ENCODE peak calls at places on chromosomes 7 and 10, in eight cellular contexts. One of them, this sample, is unnamed. For H3K4me1, the result is how much of the 10 kb centered on the place peaks cover.

GRCh38 chr10:16843252-16843870 is 26.1 kb upstream of the RSU1 start:
- DNase-seq in uterus: no peak
- DNase-seq in naive thymus-derived CD4-positive, alpha-beta T cell: no peak
- DNase-seq in IMR-90: peak
- DNase-seq in left ventricle myocardium inferior: no peak
- DNase-seq in neural progenitor cell: peak
- DNase-seq in GM23248: peak
- DNase-seq in PC-3: peak
- DNase-seq in this sample: peak

GRCh38 chr10:91307489-91307888 is 87.0 kb downstream of the PCGF5 start:
- DNase-seq in IMR-90: no peak
- DNase-seq in uterus: no peak
- DNase-seq in naive thymus-derived CD4-positive, alpha-beta T cell: no peak
- DNase-seq in neural progenitor cell: no peak
- DNase-seq in left ventricle myocardium inferior: no peak
- DNase-seq in PC-3: no peak
- DNase-seq in GM23248: no peak
- DNase-seq in this sample: no peak

GRCh38 chr7:90569368-90569767 is 26.8 kb upstream of the CDK14 start:
- DNase-seq in IMR-90: no peak
- DNase-seq in left ventricle myocardium inferior: no peak
- DNase-seq in neural progenitor cell: no peak
- DNase-seq in PC-3: no peak
- DNase-seq in uterus: no peak
- DNase-seq in naive thymus-derived CD4-positive, alpha-beta T cell: no peak
- DNase-seq in GM23248: no peak
- DNase-seq in this sample: no peak

GRCh38 chr10:66827353-66827752 is 98.5 kb upstream of the LRRTM3 start:
- DNase-seq in GM23248: peak
- DNase-seq in neural progenitor cell: no peak
- DNase-seq in uterus: no peak
- DNase-seq in naive thymus-derived CD4-positive, alpha-beta T cell: no peak
- DNase-seq in IMR-90: peak
- DNase-seq in left ventricle myocardium inferior: no peak
- DNase-seq in PC-3: peak
- DNase-seq in this sample: no peak

GRCh38 chr10:44947356-44948152 is 12.0 kb upstream of the RASSF4 start:
- DNase-seq in naive thymus-derived CD4-positive, alpha-beta T cell: no peak
- DNase-seq in PC-3: no peak
- DNase-seq in neural progenitor cell: no peak
- DNase-seq in uterus: no peak
- DNase-seq in left ventricle myocardium inferior: no peak
- DNase-seq in GM23248: no peak
- DNase-seq in IMR-90: no peak
- DNase-seq in this sample: no peak

GRCh38 chr7:129252133-129252532 is 27.3 kb downstream of the AHCYL2 start:
- DNase-seq in naive thymus-derived CD4-positive, alpha-beta T cell: no peak
- DNase-seq in neural progenitor cell: no peak
- DNase-seq in IMR-90: no peak
- DNase-seq in uterus: no peak
- DNase-seq in GM23248: no peak
- DNase-seq in left ventricle myocardium inferior: no peak
- DNase-seq in PC-3: no peak
- DNase-seq in this sample: no peak

GRCh38 chr10:58027431-58027830 is 240.3 kb downstream of the IPMK start:
- DNase-seq in naive thymus-derived CD4-positive, alpha-beta T cell: no peak
- DNase-seq in PC-3: no peak
- DNase-seq in left ventricle myocardium inferior: no peak
- DNase-seq in IMR-90: peak
- DNase-seq in GM23248: peak
- DNase-seq in uterus: no peak
- DNase-seq in neural progenitor cell: peak
- DNase-seq in this sample: no peak

GRCh38 chr10:62335326-62335725 is 38.8 kb upstream of the ZNF365 start:
- DNase-seq in neural progenitor cell: no peak
- DNase-seq in PC-3: peak
- DNase-seq in naive thymus-derived CD4-positive, alpha-beta T cell: no peak
- DNase-seq in uterus: no peak
- DNase-seq in left ventricle myocardium inferior: no peak
- DNase-seq in GM23248: peak
- DNase-seq in IMR-90: peak
- DNase-seq in this sample: no peak

GRCh38 chr10:22655312-22655973 is 58.9 kb downstream of the PIP4K2A start:
- DNase-seq in GM23248: peak
- DNase-seq in naive thymus-derived CD4-positive, alpha-beta T cell: no peak
- DNase-seq in IMR-90: peak
- DNase-seq in neural progenitor cell: no peak
- DNase-seq in left ventricle myocardium inferior: no peak
- DNase-seq in uterus: no peak
- DNase-seq in PC-3: peak
- DNase-seq in this sample: peak

GRCh38 chr7:27921081-27921836 is 181.3 kb downstream of the TAX1BP1 start:
- DNase-seq in naive thymus-derived CD4-positive, alpha-beta T cell: no peak
- DNase-seq in left ventricle myocardium inferior: no peak
- DNase-seq in uterus: peak
- DNase-seq in IMR-90: peak
- DNase-seq in neural progenitor cell: peak
- DNase-seq in PC-3: peak
- DNase-seq in GM23248: peak
- DNase-seq in this sample: peak

GRCh38 chr7:129689995-129690581 is 78.6 kb downstream of the NRF1 start:
- DNase-seq in PC-3: peak
- DNase-seq in naive thymus-derived CD4-positive, alpha-beta T cell: no peak
- DNase-seq in uterus: no peak
- DNase-seq in GM23248: no peak
- DNase-seq in left ventricle myocardium inferior: no peak
- DNase-seq in IMR-90: no peak
- DNase-seq in neural progenitor cell: no peak
- DNase-seq in this sample: no peak

GRCh38 chr10:11535376-11535959 is 76.0 kb downstream of the USP6NL start:
- DNase-seq in neural progenitor cell: peak
- DNase-seq in uterus: no peak
- DNase-seq in naive thymus-derived CD4-positive, alpha-beta T cell: no peak
- DNase-seq in left ventricle myocardium inferior: no peak
- DNase-seq in GM23248: no peak
- DNase-seq in IMR-90: no peak
- DNase-seq in PC-3: no peak
- DNase-seq in this sample: no peak

GRCh38 chr10:11530806-11531205 is 80.6 kb downstream of the USP6NL start:
- DNase-seq in IMR-90: no peak
- DNase-seq in neural progenitor cell: no peak
- DNase-seq in GM23248: no peak
- DNase-seq in left ventricle myocardium inferior: no peak
- DNase-seq in uterus: no peak
- DNase-seq in naive thymus-derived CD4-positive, alpha-beta T cell: no peak
- DNase-seq in PC-3: no peak
- DNase-seq in this sample: no peak

GRCh38 chr10:11532329-11532728 is 79.1 kb downstream of the USP6NL start:
- DNase-seq in uterus: no peak
- DNase-seq in PC-3: no peak
- DNase-seq in naive thymus-derived CD4-positive, alpha-beta T cell: no peak
- DNase-seq in neural progenitor cell: peak
- DNase-seq in left ventricle myocardium inferior: no peak
- DNase-seq in GM23248: no peak
- DNase-seq in IMR-90: peak
- DNase-seq in this sample: no peak

GRCh38 chr10:11536256-11536655 is 75.2 kb downstream of the USP6NL start:
- DNase-seq in uterus: no peak
- DNase-seq in PC-3: no peak
- DNase-seq in GM23248: no peak
- DNase-seq in left ventricle myocardium inferior: no peak
- DNase-seq in neural progenitor cell: no peak
- DNase-seq in IMR-90: no peak
- DNase-seq in naive thymus-derived CD4-positive, alpha-beta T cell: no peak
- DNase-seq in this sample: no peak

DNA sequence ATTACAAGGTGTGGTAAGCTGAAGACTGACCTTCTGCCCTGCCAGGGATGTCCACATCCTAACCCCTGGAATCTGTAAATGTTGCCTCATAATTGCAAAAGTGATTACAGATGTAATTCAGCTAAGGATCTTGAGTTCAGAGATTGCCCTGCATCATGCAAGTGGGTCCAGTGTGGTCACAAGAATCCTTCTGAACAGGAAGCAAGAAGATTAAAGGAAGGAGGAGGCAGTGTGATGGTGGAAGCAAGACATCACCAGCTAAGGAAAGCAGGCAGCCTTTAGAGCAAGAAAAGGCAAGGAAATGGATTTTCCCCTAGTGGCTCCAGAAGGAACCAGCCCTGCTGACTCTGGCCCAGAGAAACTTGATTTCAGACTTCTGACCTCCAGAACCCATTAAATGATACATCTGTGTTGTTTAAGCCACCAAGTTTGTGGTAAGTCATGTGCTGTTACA is 78.1 kb downstream of the USP6NL start:
- DNase-seq in naive thymus-derived CD4-positive, alpha-beta T cell: no peak
- DNase-seq in uterus: no peak
- DNase-seq in left ventricle myocardium inferior: no peak
- DNase-seq in IMR-90: peak
- DNase-seq in neural progenitor cell: peak
- DNase-seq in GM23248: peak
- DNase-seq in PC-3: no peak
- DNase-seq in this sample: no peak
- H3K4me1 ChIP-seq in naive thymus-derived CD4-positive, alpha-beta T cell: under half
- H3K4me1 ChIP-seq in uterus: under half
- H3K4me1 ChIP-seq in left ventricle myocardium inferior: under half
- H3K4me1 ChIP-seq in IMR-90: under half
- H3K4me1 ChIP-seq in neural progenitor cell: under half
- H3K4me1 ChIP-seq in GM23248: under half
- H3K4me1 ChIP-seq in PC-3: under half
- H3K4me1 ChIP-seq in this sample: under half

GRCh38 chr10:102673235-102673634 is 29.0 kb downstream of the TRIM8 start:
- DNase-seq in left ventricle myocardium inferior: no peak
- DNase-seq in uterus: no peak
- DNase-seq in PC-3: no peak
- DNase-seq in IMR-90: no peak
- DNase-seq in neural progenitor cell: no peak
- DNase-seq in GM23248: no peak
- DNase-seq in naive thymus-derived CD4-positive, alpha-beta T cell: no peak
- DNase-seq in this sample: no peak
- H3K27ac ChIP-seq in left ventricle myocardium inferior: peak
- H3K27ac ChIP-seq in uterus: peak
- H3K27ac ChIP-seq in PC-3: no peak
- H3K27ac ChIP-seq in IMR-90: peak
- H3K27ac ChIP-seq in neural progenitor cell: no peak
- H3K27ac ChIP-seq in GM23248: no peak
- H3K27ac ChIP-seq in naive thymus-derived CD4-positive, alpha-beta T cell: peak
- H3K27ac ChIP-seq in this sample: peak

GRCh38 chr10:24257588-24257987 is 48.6 kb downstream of the KIAA1217 start:
- DNase-seq in left ventricle myocardium inferior: no peak
- DNase-seq in GM23248: no peak
- DNase-seq in IMR-90: no peak
- DNase-seq in neural progenitor cell: no peak
- DNase-seq in naive thymus-derived CD4-positive, alpha-beta T cell: no peak
- DNase-seq in PC-3: no peak
- DNase-seq in uterus: no peak
- DNase-seq in this sample: no peak

GRCh38 chr10:24255115-24255895 is 46.4 kb downstream of the KIAA1217 start:
- DNase-seq in IMR-90: no peak
- DNase-seq in left ventricle myocardium inferior: no peak
- DNase-seq in naive thymus-derived CD4-positive, alpha-beta T cell: no peak
- DNase-seq in GM23248: peak
- DNase-seq in uterus: no peak
- DNase-seq in neural progenitor cell: peak
- DNase-seq in PC-3: peak
- DNase-seq in this sample: no peak

GRCh38 chr10:24255907-24256306 is 47.0 kb downstream of the KIAA1217 start:
- DNase-seq in neural progenitor cell: peak
- DNase-seq in left ventricle myocardium inferior: peak
- DNase-seq in GM23248: peak
- DNase-seq in IMR-90: no peak
- DNase-seq in uterus: no peak
- DNase-seq in PC-3: peak
- DNase-seq in naive thymus-derived CD4-positive, alpha-beta T cell: no peak
- DNase-seq in this sample: no peak

GRCh38 chr10:24254180-24254579 is 45.2 kb downstream of the KIAA1217 start:
- DNase-seq in uterus: no peak
- DNase-seq in left ventricle myocardium inferior: no peak
- DNase-seq in neural progenitor cell: no peak
- DNase-seq in IMR-90: peak
- DNase-seq in naive thymus-derived CD4-positive, alpha-beta T cell: no peak
- DNase-seq in PC-3: peak
- DNase-seq in GM23248: peak
- DNase-seq in this sample: no peak

DNA sequence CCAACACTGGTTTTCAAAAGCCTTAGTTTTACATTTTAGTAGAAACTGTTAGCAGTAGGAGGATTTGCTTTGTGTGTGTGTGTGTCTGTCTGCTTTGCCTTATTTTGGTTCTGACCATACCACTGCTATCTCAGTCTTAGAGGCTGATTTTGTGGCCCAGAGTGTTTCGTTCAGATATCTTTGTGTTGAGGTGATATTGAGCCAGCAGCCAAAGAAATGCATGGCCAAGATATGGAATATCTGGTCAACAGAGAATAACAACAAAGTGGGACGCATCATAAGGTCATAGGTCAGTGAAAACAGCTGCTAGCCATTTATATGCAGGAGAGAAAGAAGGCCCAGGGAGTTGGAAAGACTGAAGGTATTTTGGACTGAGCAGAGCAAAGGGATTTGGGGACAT is 47.7 kb downstream of the KIAA1217 start:
- DNase-seq in IMR-90: no peak
- DNase-seq in left ventricle myocardium inferior: no peak
- DNase-seq in neural progenitor cell: no peak
- DNase-seq in uterus: no peak
- DNase-seq in GM23248: no peak
- DNase-seq in naive thymus-derived CD4-positive, alpha-beta T cell: no peak
- DNase-seq in PC-3: no peak
- DNase-seq in this sample: no peak
- H3K4me3 ChIP-seq in IMR-90: no peak
- H3K4me3 ChIP-seq in left ventricle myocardium inferior: no peak
- H3K4me3 ChIP-seq in neural progenitor cell: peak
- H3K4me3 ChIP-seq in uterus: no peak
- H3K4me3 ChIP-seq in GM23248: no peak
- H3K4me3 ChIP-seq in naive thymus-derived CD4-positive, alpha-beta T cell: no peak
- H3K4me3 ChIP-seq in PC-3: no peak
- H3K4me3 ChIP-seq in this sample: no peak

GRCh38 chr10:80497187-80498038 is 40.3 kb upstream of the SH2D4B start:
- DNase-seq in PC-3: no peak
- DNase-seq in neural progenitor cell: no peak
- DNase-seq in naive thymus-derived CD4-positive, alpha-beta T cell: no peak
- DNase-seq in left ventricle myocardium inferior: peak
- DNase-seq in uterus: peak
- DNase-seq in GM23248: peak
- DNase-seq in IMR-90: peak
- DNase-seq in this sample: peak
- H3K4me1 ChIP-seq in PC-3: under half
- H3K4me1 ChIP-seq in neural progenitor cell: under half
- H3K4me1 ChIP-seq in naive thymus-derived CD4-positive, alpha-beta T cell: half or more
- H3K4me1 ChIP-seq in left ventricle myocardium inferior: half or more
- H3K4me1 ChIP-seq in uterus: under half
- H3K4me1 ChIP-seq in GM23248: under half
- H3K4me1 ChIP-seq in IMR-90: under half
- H3K4me1 ChIP-seq in this sample: half or more

GRCh38 chr10:21529236-21529910 is 3.9 kb upstream of the SKIDA1 start:
- DNase-seq in PC-3: no peak
- DNase-seq in GM23248: no peak
- DNase-seq in left ventricle myocardium inferior: no peak
- DNase-seq in uterus: no peak
- DNase-seq in IMR-90: no peak
- DNase-seq in naive thymus-derived CD4-positive, alpha-beta T cell: no peak
- DNase-seq in neural progenitor cell: no peak
- DNase-seq in this sample: no peak
- H3K27ac ChIP-seq in PC-3: no peak
- H3K27ac ChIP-seq in GM23248: no peak
- H3K27ac ChIP-seq in left ventricle myocardium inferior: peak
- H3K27ac ChIP-seq in uterus: peak
- H3K27ac ChIP-seq in IMR-90: no peak
- H3K27ac ChIP-seq in naive thymus-derived CD4-positive, alpha-beta T cell: no peak
- H3K27ac ChIP-seq in neural progenitor cell: peak
- H3K27ac ChIP-seq in this sample: no peak

This sample was measured in CD4-positive, CD25-positive, alpha-beta regulatory T cell.